ENCODE peak calls at places on chromosomes 13 and 19, in four cellular contexts. V, T, W and Q are unnamed samples.

GRCh38 chr13:77022341-77022740 is 4.6 kb downstream of the FBXL3 start:
- DNase-seq in V (no peak), W (no peak), T (no peak), Q (no peak)

GRCh38 chr13:35475131-35475959 is 1.1 kb downstream of the MAB21L1 start:
- DNase-seq in T (peak; percentile 8), W (peak; percentile 69), V (no peak), Q (no peak)

GRCh38 chr19:17195106-17195505 is 20.1 kb upstream of the USE1 start:
- DNase-seq in W (no peak), V (no peak), T (no peak), Q (no peak)

GRCh38 chr19:3932931-3933810 is at the start of gene NMRK2:
- DNase-seq in V (no peak), T (no peak), W (no peak), Q (no peak)

GRCh38 chr19:18021121-18021755 is 13.3 kb downstream of the ARRDC2 start:
- DNase-seq in T (peak; percentile 78), W (peak; percentile 62), V (peak; percentile 65), Q (no peak)

GRCh38 chr19:53823380-53824120 is 564 bp downstream of the NLRP12 start:
- DNase-seq in W (no peak), T (no peak), V (no peak), Q (no peak)

GRCh38 chr13:20891768-20892167 is 10.8 kb downstream of the XPO4 start:
- DNase-seq in W (no peak), T (no peak), V (no peak), Q (no peak)

GRCh38 chr13:28558567-28558966 is 63.6 kb upstream of the FLT1 start:
- DNase-seq in T (no peak), V (no peak), W (no peak), Q (no peak)

GRCh38 chr19:6576869-6577281 is 14.1 kb downstream of the CD70 start:
- DNase-seq in V (peak; percentile 42), T (peak; percentile 56), W (no peak), Q (no peak)

GRCh38 chr13:83941669-83942335 is 59.5 kb upstream of the SLITRK1 start:
- DNase-seq in W (no peak), V (peak; percentile 9), T (no peak), Q (no peak)

GRCh38 chr19:5536337-5536894 is 31.3 kb downstream of the TINCR start:
- DNase-seq in T (no peak), V (peak; percentile 23), W (peak; percentile 46), Q (no peak)

GRCh38 chr13:69947577-69947976 is 160.0 kb upstream of the ATXN8OS start:
- DNase-seq in T (no peak), W (no peak), V (no peak), Q (no peak)

GRCh38 chr13:95676100-95676774 is 702 bp upstream of the DNAJC3 start:
- DNase-seq in V (peak; percentile 34), W (no peak), T (peak; percentile 40), Q (no peak)

GRCh38 chr13:95676775-95677563 is at the start of gene DNAJC3:
- DNase-seq in T (peak; percentile 99), V (peak; percentile 96), W (peak; percentile 98), Q (peak; percentile 91)

GRCh38 chr13:95679722-95680121 is 2.8 kb downstream of the DNAJC3 start:
- DNase-seq in V (no peak), T (no peak), W (no peak), Q (no peak)

GRCh38 chr13:95678967-95679366 is 2.0 kb downstream of the DNAJC3 start:
- DNase-seq in W (no peak), V (no peak), T (no peak), Q (no peak)

GRCh38 chr13:95677564-95678386 is 836 bp downstream of the DNAJC3 start:
- DNase-seq in W (no peak), V (peak; percentile 17), T (peak; percentile 63), Q (no peak)
- TF ChIP-seq POLR2A in W (no peak), V (no peak), T (no peak), Q (no peak)

DNA sequence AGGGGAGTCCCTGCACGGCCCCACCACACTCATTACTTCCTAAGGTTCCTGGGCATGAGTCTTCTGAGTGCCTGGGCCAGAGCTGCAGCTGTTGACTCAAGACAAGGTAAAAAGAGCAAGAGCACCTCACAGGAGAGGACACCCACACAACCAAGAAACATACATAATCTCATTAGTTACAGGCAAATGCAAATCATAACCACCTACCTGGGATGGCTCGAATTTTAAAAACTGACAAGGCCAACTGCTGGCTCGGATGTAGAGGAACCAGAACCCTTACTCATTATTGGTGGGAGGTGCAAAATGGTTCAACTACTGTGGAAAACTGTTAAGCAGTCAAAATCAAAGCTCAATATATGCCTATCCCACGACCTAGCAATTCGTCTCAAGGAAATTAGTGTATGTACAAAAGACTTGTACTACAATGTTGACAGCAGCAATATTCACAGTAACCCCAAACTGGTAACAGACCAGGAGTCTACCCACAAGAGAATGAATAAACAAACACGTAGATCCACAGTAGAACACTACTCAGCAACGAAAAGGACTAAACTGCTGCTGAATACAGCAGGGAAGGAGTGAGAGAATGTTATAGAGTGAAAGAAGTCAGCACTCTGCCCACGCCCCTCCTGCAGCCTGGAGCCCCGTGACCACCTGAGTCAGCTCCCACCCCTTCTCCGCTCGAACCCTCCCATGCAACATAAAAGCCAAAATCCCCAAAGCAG is 15.8 kb downstream of the AKT2 start:
- DNase-seq in T (no peak), V (no peak), W (no peak), Q (no peak)
- H3K4me1 ChIP-seq in T (peaks cover 6% of the 10 kb centered on the region), V (no peaks in the 10 kb centered on the region), W (peaks cover 13% of the 10 kb centered on the region), Q (peaks cover 44% of the 10 kb centered on the region)

GRCh38 chr19:7921955-7922840 is 2.1 kb downstream of the SNAPC2 start:
- DNase-seq in T (no peak), W (peak; percentile 53), V (no peak), Q (no peak)

GRCh38 chr19:7921302-7921954 is 1.3 kb downstream of the SNAPC2 start:
- DNase-seq in T (no peak), V (no peak), W (peak; percentile 52), Q (no peak)

GRCh38 chr19:7919681-7920519 is at the start of gene SNAPC2:
- DNase-seq in V (peak; percentile 94), W (peak; percentile 97), T (peak; percentile 98), Q (peak; percentile 82)

GRCh38 chr19:7918615-7919421 is 1.3 kb upstream of the SNAPC2 start:
- DNase-seq in V (no peak), T (no peak), W (peak; percentile 56), Q (no peak)

DNA sequence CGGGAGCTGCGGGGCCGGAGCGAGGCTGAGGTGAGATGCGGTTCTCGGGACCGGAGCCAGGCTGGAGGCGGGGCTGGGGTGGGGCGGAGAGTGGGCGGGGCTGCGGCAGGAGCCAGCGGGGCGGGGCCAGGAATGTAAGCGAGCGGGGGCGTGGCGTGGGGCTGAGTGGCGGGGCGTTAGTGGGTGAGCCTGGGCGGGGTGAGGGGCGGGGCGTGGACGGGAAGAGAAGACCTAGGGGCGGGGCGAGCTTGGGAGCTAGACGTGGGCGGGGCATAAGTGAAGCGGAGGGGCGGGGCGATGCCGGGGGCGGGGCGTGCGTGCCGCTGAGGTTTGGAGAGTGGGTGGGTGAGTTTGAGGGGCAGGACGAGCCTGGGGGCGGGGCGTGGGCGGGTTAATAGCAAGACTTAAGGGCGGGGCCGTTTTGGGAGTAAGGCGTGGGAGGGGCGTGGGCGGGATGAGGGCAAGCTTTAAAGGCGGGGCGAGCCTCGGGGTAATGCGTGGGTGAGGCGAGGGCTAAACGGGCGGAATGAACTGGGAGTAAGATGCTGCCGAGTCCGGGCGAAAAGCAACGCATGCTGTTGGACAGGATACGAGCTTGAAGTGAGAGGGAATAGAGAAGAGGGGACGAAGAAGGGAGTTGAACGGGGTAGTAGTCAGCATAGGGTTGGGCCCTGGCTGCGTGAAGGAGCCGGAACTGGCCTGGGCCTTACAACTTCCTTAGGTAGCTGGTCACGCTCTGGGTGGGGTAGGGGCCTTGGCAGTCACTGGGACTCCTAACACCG is 573 bp downstream of the SNAPC2 start:
- DNase-seq in T (peak; percentile 100), W (peak; percentile 100), V (peak; percentile 96), Q (peak; percentile 100)
- TF ChIP-seq POLR2A in T (peak; percentile 70), W (no peak), V (no peak), Q (peak; percentile 50)

GRCh38 chr13:44272692-44273091 is 100.9 kb upstream of the SERP2 start:
- DNase-seq in W (no peak), T (no peak), V (no peak), Q (no peak)

GRCh38 chr13:44274838-44275237 is 98.8 kb upstream of the SERP2 start:
- DNase-seq in V (no peak), W (no peak), T (no peak), Q (no peak)

GRCh38 chr13:44276061-44276460 is 97.6 kb upstream of the SERP2 start:
- DNase-seq in V (no peak), T (no peak), W (no peak), Q (no peak)

GRCh38 chr13:44273216-44273615 is 100.4 kb upstream of the SERP2 start:
- DNase-seq in W (no peak), V (no peak), T (no peak), Q (no peak)

GRCh38 chr13:44273991-44274810 is 99.4 kb upstream of the SERP2 start:
- DNase-seq in V (no peak), T (no peak), W (no peak), Q (no peak)
- H3K4me1 ChIP-seq in V (peaks cover 33% of the 10 kb centered on the region), T (peaks cover 13% of the 10 kb centered on the region), W (peaks cover 8% of the 10 kb centered on the region), Q (peaks cover 37% of the 10 kb centered on the region)

GRCh38 chr13:27263438-27263837 is 7.2 kb upstream of the RASL11A start:
- DNase-seq in W (no peak), T (no peak), V (no peak), Q (no peak)

GRCh38 chr13:27264648-27265047 is 6.0 kb upstream of the RASL11A start:
- DNase-seq in W (no peak), V (no peak), T (no peak), Q (no peak)

GRCh38 chr13:27269114-27269665 is 1.4 kb upstream of the RASL11A start:
- DNase-seq in V (no peak), T (no peak), W (no peak), Q (no peak)

GRCh38 chr13:27264181-27264580 is 6.4 kb upstream of the RASL11A start:
- DNase-seq in V (no peak), W (no peak), T (no peak), Q (no peak)

DNA sequence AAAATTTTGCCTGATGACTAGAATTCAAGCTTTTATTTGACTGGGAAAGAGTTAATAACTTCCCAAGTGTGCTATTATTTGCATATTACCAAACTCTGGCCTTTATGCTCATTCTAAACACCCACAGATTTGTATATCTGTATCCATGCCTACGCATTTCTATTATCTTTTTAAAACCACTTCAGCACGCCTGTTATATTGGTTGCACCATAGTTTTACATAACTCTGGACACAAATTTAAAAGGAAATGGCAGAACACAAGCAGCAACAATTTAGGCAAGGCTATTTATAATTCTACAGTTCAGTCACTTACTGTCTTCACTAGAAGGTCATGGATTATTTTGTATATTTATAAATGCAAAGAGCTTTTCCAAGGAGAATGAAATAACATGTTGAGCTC is 3.7 kb upstream of the RASL11A start:
- DNase-seq in T (no peak), V (no peak), W (no peak), Q (no peak)
- TF ChIP-seq POLR2A in T (no peak), V (no peak), W (no peak), Q (no peak)